ENCODE peak calls at places on chromosomes 6 and 20, in six cellular contexts. D is IMR-90, Q is prostate gland, I is gastrocnemius medialis, L is uterus, R is heart right ventricle. B is an unnamed sample. For H3K9me3, the result is how much of the 10 kb centered on the place peaks cover.

GRCh38 chr6:998551-998950 is 305.6 kb upstream of the EXOC2 start:
- DNase-seq in D (no peak), Q (no peak), I (no peak), L (no peak), R (no peak), B (no peak)

GRCh38 chr6:72271531-72271930 is 350.3 kb upstream of the KCNQ5 start:
- DNase-seq in D (no peak), Q (no peak), I (no peak), L (no peak), R (no peak), B (no peak)

GRCh38 chr6:34015576-34015975 is 130.3 kb downstream of the GRM4 start:
- DNase-seq in D (no peak), Q (no peak), I (no peak), L (no peak), R (no peak), B (no peak)

GRCh38 chr6:157143171-157143884 is 180.0 kb downstream of the TMEM242 start:
- DNase-seq in D (peak), Q (no peak), I (no peak), L (no peak), R (peak), B (no peak)

GRCh38 chr6:147716434-147716833 is 207.9 kb downstream of the SAMD5 start:
- DNase-seq in D (no peak), Q (no peak), I (no peak), L (no peak), R (no peak), B (no peak)

GRCh38 chr6:130882370-130882769 is 55.2 kb downstream of the SMLR1 start:
- DNase-seq in D (no peak), Q (no peak), I (no peak), L (no peak), R (no peak), B (no peak)

GRCh38 chr6:96234476-96234875 is 218.7 kb downstream of the FUT9 start:
- DNase-seq in D (no peak), Q (no peak), I (no peak), L (no peak), R (no peak), B (no peak)

GRCh38 chr6:170128346-170128745 is 162.5 kb downstream of the DLL1 start:
- DNase-seq in D (no peak), Q (no peak), I (no peak), L (peak), R (no peak), B (no peak)

GRCh38 chr20:47610945-47611250 is 109.2 kb downstream of the NCOA3 start:
- DNase-seq in D (no peak), Q (no peak), I (no peak), L (no peak), R (no peak), B (no peak)

GRCh38 chr6:37273697-37274096 is 15.8 kb upstream of the TMEM217 start:
- DNase-seq in D (no peak), Q (no peak), I (no peak), L (no peak), R (no peak), B (no peak)

GRCh38 chr6:111918825-111919224 is 45.6 kb upstream of the FYN start:
- DNase-seq in D (peak), Q (no peak), I (peak), L (peak), R (peak), B (no peak)

GRCh38 chr20:8587810-8588209 is 455.7 kb downstream of the PLCB1 start:
- DNase-seq in D (no peak), Q (no peak), I (no peak), L (no peak), R (no peak), B (no peak)

GRCh38 chr6:44678252-44678935 is 290.9 kb downstream of the CDC5L start:
- DNase-seq in D (no peak), Q (peak), I (no peak), L (no peak), R (no peak), B (no peak)

GRCh38 chr6:133079901-133080300 is 161.3 kb upstream of the EYA4 start:
- DNase-seq in D (no peak), Q (no peak), I (no peak), L (no peak), R (no peak), B (no peak)

GRCh38 chr6:34189806-34190503 is 44.1 kb upstream of the GRM4 start:
- DNase-seq in D (no peak), Q (no peak), I (no peak), L (no peak), R (no peak), B (no peak)

GRCh38 chr6:31940256-31940664 is 5.6 kb upstream of the CFB start:
- DNase-seq in D (peak), Q (no peak), I (no peak), L (no peak), R (no peak), B (no peak)

GRCh38 chr6:90072961-90073464 is 178.7 kb downstream of the GJA10 start:
- DNase-seq in D (no peak), Q (no peak), I (no peak), L (no peak), R (no peak), B (no peak)

GRCh38 chr20:29744071-29744470 is 1513.4 kb upstream of the DEFB115 start:
- DNase-seq in D (no peak), Q (no peak), I (no peak), L (no peak), R (no peak), B (no peak)

GRCh38 chr6:56593801-56594318 is 48.8 kb downstream of the DST start:
- DNase-seq in D (peak), Q (no peak), I (no peak), L (no peak), R (no peak), B (no peak)

GRCh38 chr6:87830834-87831374 is 128.9 kb upstream of the AKIRIN2 start:
- DNase-seq in D (no peak), Q (no peak), I (no peak), L (no peak), R (no peak), B (no peak)

GRCh38 chr6:93823489-93823888 is 404.1 kb upstream of the EPHA7 start:
- DNase-seq in D (no peak), Q (no peak), I (no peak), L (no peak), R (no peak), B (no peak)

GRCh38 chr6:2658788-2659187 is 91.9 kb downstream of the MYLK4 start:
- DNase-seq in D (no peak), Q (no peak), I (no peak), L (no peak), R (no peak), B (no peak)

GRCh38 chr6:71228461-71229041 is 60.1 kb upstream of the OGFRL1 start:
- DNase-seq in D (peak), Q (no peak), I (no peak), L (no peak), R (no peak), B (no peak)

GRCh38 chr6:164022632-164023031 is 608.1 kb downstream of the QKI start:
- DNase-seq in D (no peak), Q (no peak), I (peak), L (no peak), R (no peak), B (no peak)

GRCh38 chr20:34179636-34180360 is 61.4 kb upstream of the ASIP start:
- DNase-seq in D (no peak), Q (peak), I (no peak), L (no peak), R (no peak), B (no peak)

GRCh38 chr6:154319231-154319858 is 37.3 kb downstream of the IPCEF1 start:
- DNase-seq in D (peak), Q (no peak), I (no peak), L (no peak), R (no peak), B (no peak)

GRCh38 chr6:99821164-99821563 is 172.9 kb downstream of the MCHR2 start:
- DNase-seq in D (no peak), Q (no peak), I (no peak), L (no peak), R (no peak), B (no peak)

GRCh38 chr20:10671850-10672578 is 1.8 kb downstream of the JAG1 start:
- DNase-seq in D (peak), Q (peak), I (peak), L (peak), R (peak), B (no peak)

GRCh38 chr20:50560867-50561266 is 50.7 kb downstream of the PTPN1 start:
- DNase-seq in D (no peak), Q (no peak), I (no peak), L (no peak), R (no peak), B (no peak)

GRCh38 chr6:148846778-148847761 is 100.2 kb downstream of the UST start:
- DNase-seq in D (peak), Q (no peak), I (no peak), L (peak), R (no peak), B (no peak)

GRCh38 chr6:25973923-25974555 is 11.4 kb downstream of the TRIM38 start:
- DNase-seq in D (no peak), Q (no peak), I (no peak), L (no peak), R (no peak), B (no peak)

GRCh38 chr6:128370072-128370471 is 150.3 kb downstream of the PTPRK start:
- DNase-seq in D (peak), Q (no peak), I (no peak), L (no peak), R (no peak), B (no peak)

GRCh38 chr6:11317885-11318771 is 85.7 kb upstream of the NEDD9 start:
- DNase-seq in D (peak), Q (no peak), I (no peak), L (peak), R (peak), B (peak)

GRCh38 chr20:51469578-51470520 is 72.7 kb downstream of the NFATC2 start:
- DNase-seq in D (no peak), Q (no peak), I (no peak), L (no peak), R (no peak), B (no peak)

DNA sequence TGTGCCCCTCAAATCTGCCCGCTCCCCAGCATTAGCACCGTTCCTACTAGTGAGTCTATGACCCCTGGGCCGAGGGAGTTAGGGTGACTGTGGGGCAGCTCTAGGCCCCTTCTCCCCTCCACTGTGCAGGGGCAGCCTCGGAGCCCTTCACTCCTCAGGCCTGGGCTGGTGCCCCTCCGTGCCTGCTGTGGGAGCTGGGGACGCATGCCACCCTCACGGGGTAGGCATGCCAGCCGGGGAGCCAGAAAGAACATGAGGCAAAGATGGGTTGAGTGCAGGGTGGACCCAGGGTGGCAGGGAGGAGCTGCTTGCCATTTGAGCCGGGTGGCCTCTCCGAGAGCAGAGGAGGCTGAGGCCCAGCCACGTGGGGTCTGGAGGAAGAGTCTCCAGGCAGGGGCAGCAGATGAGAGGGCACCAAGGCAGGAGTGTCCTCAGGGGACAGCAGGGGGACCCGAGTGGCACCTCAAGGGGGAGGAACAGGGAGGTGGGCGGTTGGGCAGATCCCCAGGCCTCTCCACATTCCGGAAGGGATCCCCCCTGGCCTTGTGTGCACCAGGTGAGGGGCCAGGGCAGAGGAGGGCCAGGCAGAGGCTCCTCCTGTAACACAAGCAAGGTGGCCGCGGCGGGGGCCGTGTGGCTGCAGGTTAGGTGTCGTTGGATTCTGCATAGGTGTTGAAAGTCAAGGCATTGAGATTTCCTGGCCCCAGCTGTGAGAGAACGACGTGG is 18.6 kb upstream of the LSM14B start:
- DNase-seq in D (no peak), Q (no peak), I (no peak), L (no peak), R (no peak), B (no peak)
- H3K9me3 ChIP-seq in D (under half), Q (under half), I (under half), L (under half), R (half or more), B (under half)

DNA sequence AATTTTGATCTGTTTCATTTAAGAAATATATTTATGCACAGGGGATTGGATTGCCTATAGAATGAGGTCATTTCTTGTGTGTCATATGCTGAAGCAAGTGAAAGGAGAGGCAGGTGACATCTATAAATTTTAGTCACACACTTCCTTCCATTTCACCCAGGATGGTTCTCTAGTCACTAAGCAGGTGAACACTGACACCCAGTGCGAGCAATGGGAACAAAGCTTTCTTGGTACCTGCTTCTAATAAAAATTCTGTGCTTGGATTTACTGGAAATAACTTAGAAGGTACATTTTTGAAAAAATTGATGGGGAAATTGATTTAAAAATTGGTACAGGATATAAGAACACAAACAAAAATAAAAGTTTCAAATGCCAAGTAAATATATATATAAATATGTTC is 66.9 kb upstream of the MC3R start:
- DNase-seq in D (no peak), Q (no peak), I (no peak), L (no peak), R (no peak), B (no peak)
- H3K9me3 ChIP-seq in D (under half), Q (under half), I (under half), L (under half), R (under half), B (under half)

GRCh38 chr20:60892095-60892813 is 359.8 kb upstream of the CDH4 start:
- DNase-seq in D (no peak), Q (no peak), I (no peak), L (no peak), R (no peak), B (no peak)
- H3K9me3 ChIP-seq in D (under half), Q (under half), I (under half), L (under half), R (under half), B (under half)

GRCh38 chr6:137191238-137191637 is 17.8 kb upstream of the IL22RA2 start:
- DNase-seq in D (no peak), Q (no peak), I (no peak), L (no peak), R (no peak), B (no peak)
- H3K9me3 ChIP-seq in D (under half), Q (under half), I (under half), L (under half), R (under half), B (under half)